ENCODE peak calls at places on chromosomes 4 and X, in eight cellular contexts. I is glomerular endothelial cell; T is activated CD8-positive, alpha-beta memory T cell treated with anti-CD3 and anti-CD28 coated beads, Interleukin-2, amount 50 U/mL, for 4 hours; D is activated CD4-positive, CD25-positive, alpha-beta regulatory T cell; A is HCEC 1CT; X is mesendoderm; W is ovary; U is CD4-positive, alpha-beta memory T cell. C is an unnamed sample.

GRCh38 chr4:86940176-86940575 is 5.4 kb downstream of the AFF1 start:
- DNase-seq in D (no peak), I (no peak), U (no peak), A (no peak), W (no peak), T (no peak), X (no peak), C (no peak)

GRCh38 chr4:53196195-53196641 is 169.6 kb downstream of the SCFD2 start:
- DNase-seq in A (no peak), U (no peak), I (no peak), W (no peak), D (no peak), X (no peak), T (no peak), C (no peak)

GRCh38 chr4:129545599-129546278 is 449.8 kb downstream of the C4orf33 start:
- DNase-seq in U (no peak), T (no peak), A (no peak), I (peak; percentile 99), D (no peak), W (peak; percentile 35), X (no peak), C (no peak)

GRCh38 chr4:16205298-16206164 is 20.7 kb downstream of the TAPT1 start:
- DNase-seq in W (no peak), D (no peak), U (no peak), A (peak; percentile 25), T (no peak), I (no peak), X (peak; percentile 60), C (peak; percentile 79)

GRCh38 chrX:29090811-29091210 is 503.6 kb downstream of the IL1RAPL1 start:
- DNase-seq in I (peak; percentile 10), D (no peak), W (no peak), X (peak; percentile 36), T (no peak), A (no peak), U (no peak), C (peak; percentile 12)

GRCh38 chr4:72786401-72786990 is 217.5 kb upstream of the ADAMTS3 start:
- DNase-seq in X (peak; percentile 84), I (no peak), T (no peak), A (no peak), W (no peak), D (no peak), U (no peak), C (no peak)

GRCh38 chr4:159191989-159192388 is 89.1 kb downstream of the RAPGEF2 start:
- DNase-seq in U (no peak), D (no peak), W (no peak), X (peak; percentile 92), A (peak; percentile 71), T (no peak), I (no peak), C (peak; percentile 92)

GRCh38 chrX:153576239-153576870 is 22.6 kb downstream of the CCNQ start:
- DNase-seq in W (no peak), I (no peak), U (no peak), D (no peak), T (no peak), A (no peak), X (no peak), C (no peak)

GRCh38 chrX:37679888-37680287 is 5.7 kb upstream of the XK start:
- DNase-seq in X (no peak), A (no peak), T (no peak), U (no peak), W (no peak), D (no peak), I (no peak), C (no peak)

GRCh38 chrX:71222929-71223328 is at the start of gene GJB1:
- DNase-seq in X (no peak), T (no peak), I (no peak), W (no peak), U (no peak), A (no peak), D (no peak), C (no peak)

GRCh38 chr4:99844048-99844447 is 27.4 kb downstream of the DAPP1 start:
- DNase-seq in W (no peak), U (no peak), A (no peak), T (no peak), X (no peak), D (no peak), I (no peak), C (no peak)

GRCh38 chr4:8553216-8553615 is 27.0 kb upstream of the GPR78 start:
- DNase-seq in T (no peak), W (peak; percentile 30), I (no peak), U (no peak), D (no peak), X (no peak), A (no peak), C (no peak)

GRCh38 chrX:110964761-110965160 is 131.2 kb upstream of the PAK3 start:
- DNase-seq in A (no peak), I (no peak), W (no peak), D (no peak), X (peak; percentile 14), U (no peak), T (no peak), C (peak; percentile 73)

GRCh38 chr4:156805696-156806095 is 165.9 kb downstream of the PDGFC start:
- DNase-seq in X (peak; percentile 4), W (no peak), D (no peak), T (no peak), I (no peak), A (no peak), U (no peak), C (peak; percentile 6)

GRCh38 chr4:76615999-76616398 is 181.0 kb downstream of the SHROOM3 start:
- DNase-seq in D (no peak), A (peak; percentile 24), I (no peak), U (no peak), T (no peak), W (no peak), X (no peak), C (no peak)

GRCh38 chr4:27176400-27176799 is 315.8 kb downstream of the STIM2 start:
- DNase-seq in U (no peak), I (no peak), W (no peak), A (no peak), T (no peak), X (peak; percentile 84), D (no peak), C (peak; percentile 66)